ENCODE peak calls at places on chromosomes 2 and 18, in five cellular contexts. G is left cardiac atrium, N is A172, O is neural progenitor cell, M is midbrain. U is an unnamed sample.

GRCh38 chr2:72579595-72580180 is 246.1 kb downstream of the EXOC6B start:
- DNase-seq in G (no peak), N (peak), O (peak), M (peak), U (peak)

GRCh38 chr2:37457401-37457901 is 113.0 kb downstream of the QPCT start:
- DNase-seq in G (no peak), N (peak), O (no peak), M (no peak), U (peak)

GRCh38 chr2:31334311-31335026 is 80.1 kb downstream of the XDH start:
- DNase-seq in G (no peak), N (peak), O (no peak), M (peak), U (no peak)

GRCh38 chr2:102932521-102932920 is 170.7 kb downstream of the TMEM182 start:
- DNase-seq in G (no peak), N (no peak), O (peak), M (no peak), U (no peak)

GRCh38 chr2:200662727-200663126 is 76.9 kb downstream of the AOX1 start:
- DNase-seq in G (no peak), N (peak), O (no peak), M (no peak), U (peak)

GRCh38 chr2:8653485-8653884 is 28.4 kb upstream of the ID2 start:
- DNase-seq in G (no peak), N (no peak), O (peak), M (peak), U (no peak)

GRCh38 chr2:43539991-43540860 is 55.6 kb downstream of the THADA start:
- DNase-seq in G (peak), N (peak), O (no peak), M (no peak), U (peak)

GRCh38 chr2:109045505-109045904 is 56.5 kb upstream of the EDAR start:
- DNase-seq in G (no peak), N (no peak), O (no peak), M (no peak), U (no peak)

GRCh38 chr2:18209934-18210639 is 331.6 kb downstream of the KCNS3 start:
- DNase-seq in G (no peak), N (peak), O (no peak), M (no peak), U (peak)

GRCh38 chr2:88517759-88518201 is 65.3 kb upstream of the FOXI3 start:
- DNase-seq in G (no peak), N (no peak), O (peak), M (no peak), U (no peak)

GRCh38 chr18:69943021-69943420 is 4.7 kb downstream of the CD226 start:
- DNase-seq in G (no peak), N (no peak), O (no peak), M (no peak), U (no peak)